ENCODE peak calls at places on chromosome 7, in ten cellular contexts. P is NCI-H510A; I is mesenchymal stem cell; T is colonic mucosa; C is ovary; K is cardiac muscle cell; Z is iris pigment epithelial cell; H is right cardiac atrium; F is activated CD4-positive, alpha-beta T cell treated with anti-CD3 and anti-CD28 coated beads, Interleukin-2, amount 50 U/mL, for 4 hours; W is H4. S is an unnamed sample.

GRCh38 chr7:128704909-128705308 is 32.8 kb downstream of the GARIN1A start:
- DNase-seq in P (no peak), I (peak; percentile 8), T (no peak), C (no peak), K (no peak), Z (no peak), H (no peak), F (no peak), W (no peak), S (no peak)

GRCh38 chr7:76011437-76011836 is 17.0 kb upstream of the TMEM120A start:
- DNase-seq in P (no peak), I (peak; percentile 92), T (no peak), C (peak; percentile 77), K (peak; percentile 79), Z (peak; percentile 88), H (peak; percentile 84), F (no peak), W (peak; percentile 88), S (no peak)

GRCh38 chr7:140231779-140232491 is 55.2 kb upstream of the KDM7A start:
- DNase-seq in P (no peak), I (no peak), T (peak; percentile 77), C (no peak), K (no peak), Z (no peak), H (no peak), F (peak; percentile 29), W (no peak), S (peak; percentile 58)

GRCh38 chr7:23394828-23395227 is 75.5 kb downstream of the IGF2BP3 start:
- DNase-seq in P (peak; percentile 26), I (no peak), T (no peak), C (no peak), K (no peak), Z (no peak), H (no peak), F (no peak), W (no peak), S (no peak)

GRCh38 chr7:22731781-22732180 is 4.8 kb downstream of the IL6 start:
- DNase-seq in P (no peak), I (peak; percentile 28), T (no peak), C (no peak), K (no peak), Z (no peak), H (no peak), F (no peak), W (no peak), S (no peak)

GRCh38 chr7:101901661-101902491 is 84.5 kb downstream of the CUX1 start:
- DNase-seq in P (no peak), I (no peak), T (no peak), C (no peak), K (no peak), Z (peak; percentile 42), H (no peak), F (no peak), W (no peak), S (no peak)

GRCh38 chr7:117143580-117143979 is 179.3 kb downstream of the WNT2 start:
- DNase-seq in P (no peak), I (peak; percentile 20), T (no peak), C (no peak), K (no peak), Z (peak; percentile 65), H (no peak), F (no peak), W (no peak), S (no peak)

GRCh38 chr7:151752816-151753600 is 123.9 kb downstream of the PRKAG2 start:
- DNase-seq in P (no peak), I (no peak), T (no peak), C (no peak), K (no peak), Z (peak; percentile 62), H (no peak), F (no peak), W (no peak), S (no peak)

GRCh38 chr7:475425-475728 is 44.3 kb downstream of the PDGFA start:
- DNase-seq in P (no peak), I (no peak), T (no peak), C (peak; percentile 20), K (no peak), Z (no peak), H (no peak), F (no peak), W (no peak), S (no peak)